ENCODE peak calls at places on chromosomes 2 and 18, in four cellular contexts. V, W, P and E are unnamed samples. For H3K36me3 and H3K9me3, the result is how much of the 10 kb centered on the place peaks cover.

GRCh38 chr2:161208527-161209139 is 48.4 kb downstream of the TANK start:
- DNase-seq in V (no peak), W (no peak), P (peak), E (no peak)

GRCh38 chr2:10079931-10080535 is at the start of gene CYS1:
- DNase-seq in V (no peak), W (no peak), P (no peak), E (no peak)

GRCh38 chr2:85389139-85389538 is 21.0 kb downstream of the CAPG start:
- DNase-seq in V (no peak), W (peak), P (no peak), E (no peak)

GRCh38 chr2:200847939-200848338 is 16.5 kb downstream of the CLK1 start:
- DNase-seq in V (no peak), W (no peak), P (no peak), E (no peak)

GRCh38 chr18:13136689-13137040 is 81.9 kb upstream of the LDLRAD4 start:
- DNase-seq in V (no peak), W (no peak), P (no peak), E (no peak)

GRCh38 chr2:236968101-236968886 is 117.4 kb upstream of the COPS8 start:
- DNase-seq in V (no peak), W (peak), P (peak), E (no peak)

GRCh38 chr18:5914971-5915370 is 19.6 kb upstream of the TMEM200C start:
- DNase-seq in V (no peak), W (no peak), P (no peak), E (peak)

GRCh38 chr2:10982931-10983701 is 71.4 kb downstream of the KCNF1 start:
- DNase-seq in V (no peak), W (peak), P (no peak), E (no peak)

GRCh38 chr18:70698574-70698973 is 409.7 kb downstream of the SOCS6 start:
- DNase-seq in V (no peak), W (no peak), P (peak), E (no peak)

GRCh38 chr2:226540204-226540994 is 259.2 kb downstream of the IRS1 start:
- DNase-seq in V (no peak), W (no peak), P (no peak), E (no peak)

GRCh38 chr18:63317982-63318881 is 1.3 kb downstream of the BCL2 start:
- DNase-seq in V (peak), W (peak), P (no peak), E (no peak)

GRCh38 chr2:101175991-101176390 is 24.8 kb upstream of the TBC1D8 start:
- DNase-seq in V (no peak), W (no peak), P (peak), E (no peak)

GRCh38 chr2:18910843-18911242 is 321.5 kb upstream of the NT5C1B start:
- DNase-seq in V (no peak), W (no peak), P (no peak), E (no peak)

GRCh38 chr2:23249348-23249747 is 135.6 kb upstream of the KLHL29 start:
- DNase-seq in V (no peak), W (no peak), P (no peak), E (no peak)

GRCh38 chr2:135745545-135745944 is 3.9 kb downstream of the UBXN4 start:
- DNase-seq in V (no peak), W (no peak), P (no peak), E (no peak)

GRCh38 chr2:36357506-36358316 is 2.1 kb downstream of the CRIM1 start:
- DNase-seq in V (no peak), W (peak), P (peak), E (no peak)

GRCh38 chr2:122001441-122001874 is 246.0 kb downstream of the TSN start:
- DNase-seq in V (no peak), W (no peak), P (no peak), E (peak)

GRCh38 chr2:76448956-76449355 is 738.2 kb upstream of the GCFC2 start:
- DNase-seq in V (no peak), W (no peak), P (no peak), E (no peak)

GRCh38 chr2:9717886-9718451 is 87.2 kb upstream of the YWHAQ start:
- DNase-seq in V (no peak), W (no peak), P (no peak), E (no peak)

GRCh38 chr18:34977787-34978532 is 63.3 kb upstream of the MAPRE2 start:
- DNase-seq in V (peak), W (peak), P (no peak), E (no peak)

GRCh38 chr2:174634130-174635014 is 36.8 kb upstream of the WIPF1 start:
- DNase-seq in V (no peak), W (peak), P (no peak), E (no peak)

GRCh38 chr2:46296216-46296839 is 879 bp upstream of the EPAS1 start:
- DNase-seq in V (no peak), W (peak), P (no peak), E (no peak)

GRCh38 chr18:37253424-37254255 is 312.0 kb downstream of the CELF4 start:
- DNase-seq in V (no peak), W (peak), P (no peak), E (no peak)

DNA sequence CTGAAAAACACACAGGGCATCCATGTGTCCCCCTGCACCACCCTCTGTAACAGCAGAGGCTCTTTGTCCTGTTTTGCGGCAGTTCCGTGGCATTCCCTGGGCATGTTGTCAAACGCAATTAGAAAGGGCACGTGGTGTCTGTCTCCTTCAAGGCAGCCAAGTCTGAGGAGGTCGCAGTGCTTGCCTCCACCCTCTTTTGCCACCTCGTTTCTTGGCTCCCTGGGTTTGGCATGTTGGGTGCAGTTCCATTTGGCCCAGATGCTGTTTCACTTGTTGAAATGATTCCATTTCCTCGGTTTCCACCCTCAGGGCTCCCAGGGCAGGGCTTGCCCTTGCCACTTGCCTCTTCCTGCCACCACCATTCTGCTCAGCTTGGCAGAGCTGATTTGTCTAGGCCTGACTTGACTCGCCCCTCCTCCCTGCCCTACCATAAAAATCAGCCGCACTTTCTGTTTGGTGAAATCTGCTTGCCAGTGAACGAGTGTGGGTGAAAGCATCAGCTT is 12.4 kb downstream of the CCL20 start:
- DNase-seq in V (no peak), W (no peak), P (no peak), E (no peak)
- H3K36me3 ChIP-seq in V (under half), W (under half), P (under half), E (under half)

DNA sequence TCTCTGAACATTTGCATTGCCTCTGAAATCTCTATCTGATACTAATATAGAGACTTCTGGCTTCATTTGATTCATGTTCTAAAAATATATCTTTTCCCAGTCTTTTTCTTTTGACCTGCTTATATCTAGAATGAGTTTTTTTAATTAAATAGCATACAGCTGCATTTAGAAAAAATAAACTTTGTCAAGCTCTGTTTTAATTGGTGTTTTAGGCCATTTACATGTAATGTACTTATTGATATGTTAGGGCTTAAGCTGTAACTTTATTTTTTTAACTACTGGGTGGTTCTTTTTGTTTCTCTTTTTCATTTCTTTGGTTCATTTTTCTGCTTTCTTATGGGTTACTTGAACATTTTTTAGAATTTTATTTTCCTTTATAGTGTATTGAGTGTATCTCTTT is 54.9 kb downstream of the CCDC138 start:
- DNase-seq in V (no peak), W (no peak), P (no peak), E (no peak)
- H3K9me3 ChIP-seq in V (under half), W (under half), P (under half), E (under half)

GRCh38 chr2:241636983-241637232 is at the start of gene THAP4:
- DNase-seq in V (no peak), W (peak), P (no peak), E (no peak)
- TF ChIP-seq POLR2A in V (peak), W (no peak), P (no peak), E (no peak)

GRCh38 chr2:31222086-31222485 is 4.8 kb upstream of the CAPN14 start:
- DNase-seq in V (no peak), W (no peak), P (no peak), E (no peak)

GRCh38 chr2:31216734-31217133 is 581 bp downstream of the CAPN14 start:
- DNase-seq in V (no peak), W (no peak), P (no peak), E (no peak)

GRCh38 chr2:31219131-31219969 is 2.0 kb upstream of the CAPN14 start:
- DNase-seq in V (no peak), W (no peak), P (no peak), E (peak)

GRCh38 chr2:31217465-31218200 is at the start of gene CAPN14:
- DNase-seq in V (no peak), W (no peak), P (no peak), E (no peak)

GRCh38 chr2:31221549-31221948 is 4.2 kb upstream of the CAPN14 start:
- DNase-seq in V (no peak), W (no peak), P (no peak), E (no peak)
- H3K36me3 ChIP-seq in V (under half), W (under half), P (under half), E (under half)

GRCh38 chr2:181715033-181715630 is 34.8 kb upstream of the NEUROD1 start:
- DNase-seq in V (no peak), W (no peak), P (peak), E (no peak)
- H3K9me3 ChIP-seq in V (under half), W (under half), P (under half), E (under half)

DNA sequence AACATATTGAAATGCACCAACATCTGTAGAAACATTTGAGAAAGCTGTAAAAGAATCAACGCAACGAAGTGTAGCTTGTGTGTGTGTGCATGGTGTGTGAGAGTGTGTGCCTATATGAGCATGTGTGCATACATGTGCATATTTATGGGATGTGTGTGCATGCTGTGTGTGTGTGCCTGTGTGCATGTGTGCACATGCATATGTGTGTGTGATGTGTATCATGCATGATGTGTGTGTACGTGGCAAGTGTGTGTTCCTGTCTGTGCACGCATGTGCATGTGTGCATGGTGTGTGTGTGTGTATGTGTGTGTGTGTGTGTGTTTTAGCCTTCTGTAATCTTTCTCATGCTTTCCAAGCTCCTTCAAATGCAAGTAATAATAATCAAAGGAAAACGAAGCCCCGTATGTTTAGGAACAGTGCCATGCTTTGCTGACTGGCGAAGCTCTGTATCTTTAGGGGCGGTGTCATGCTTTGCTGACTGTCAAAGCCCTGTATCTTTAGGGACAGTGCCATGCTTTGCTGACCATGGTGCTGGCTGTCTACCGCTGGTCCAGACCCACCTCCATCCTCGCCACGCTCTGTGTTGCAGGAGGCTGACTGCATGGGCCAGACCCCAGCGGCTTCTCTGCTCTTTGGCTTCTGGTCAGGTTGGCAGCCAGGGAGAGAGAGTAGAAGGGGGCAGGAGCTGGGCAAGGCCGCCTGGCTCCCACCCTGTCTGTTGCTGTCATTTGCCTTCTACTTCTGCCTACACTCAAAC is 129.2 kb downstream of the ASB1 start:
- DNase-seq in V (no peak), W (no peak), P (no peak), E (no peak)
- TF ChIP-seq POLR2A in V (no peak), W (no peak), P (no peak), E (no peak)

GRCh38 chr2:118437501-118437900 is 349.2 kb downstream of the INSIG2 start:
- DNase-seq in V (no peak), W (no peak), P (no peak), E (no peak)
- H3K36me3 ChIP-seq in V (under half), W (under half), P (under half), E (under half)

DNA sequence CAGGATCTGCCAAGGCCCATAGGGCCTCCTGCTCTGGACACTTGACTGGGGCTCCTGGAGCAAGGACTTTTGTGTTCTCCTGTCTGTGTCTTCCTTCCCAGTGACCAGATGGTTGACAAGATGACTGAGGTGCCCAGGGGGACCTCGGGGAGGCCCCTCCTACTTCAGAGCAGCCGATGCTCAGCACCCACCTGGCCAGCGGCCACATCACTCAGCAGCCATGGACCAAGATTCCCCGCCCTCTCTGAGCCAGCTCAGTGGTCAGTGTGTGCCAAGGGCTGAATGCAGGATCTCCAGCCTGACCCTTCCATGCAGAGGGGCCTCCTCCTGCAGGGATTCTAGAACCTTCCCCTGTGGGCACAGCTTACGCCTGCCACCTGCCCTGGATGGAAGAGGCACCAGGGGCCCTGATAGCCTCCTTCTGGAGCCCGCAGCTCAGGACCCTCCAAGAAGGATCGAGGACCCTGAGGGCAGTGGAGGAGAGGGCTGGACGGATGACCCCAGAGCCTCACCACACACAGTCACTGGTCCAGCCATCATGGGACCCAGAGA is 87.4 kb upstream of the GPC1 start:
- DNase-seq in V (no peak), W (no peak), P (no peak), E (no peak)
- H3K9me3 ChIP-seq in V (under half), W (under half), P (under half), E (under half)

GRCh38 chr2:26696352-26696816 is 3.9 kb downstream of the KCNK3 start:
- DNase-seq in V (no peak), W (no peak), P (no peak), E (no peak)
- TF ChIP-seq POLR2A in V (no peak), W (no peak), P (no peak), E (no peak)